ENCODE peak calls at places on chromosomes 1 and 21, in six cellular contexts. B is hepatocyte, C is AG08396, D is substantia nigra, P is HS-27A, V is NCI-H1092. T is an unnamed sample.
A peak's percentile ranks its signal among the peaks of the same experiment; 100 is the strongest.

GRCh38 chr1:27522860-27523665 is 33.1 kb upstream of the WASF2 start:
- DNase-seq in B (peak; percentile 68), C (no peak), D (peak; percentile 17), P (no peak), V (peak; percentile 60), T (peak; percentile 77)

GRCh38 chr1:167360120-167360519 is 139.4 kb downstream of the POU2F1 start:
- DNase-seq in B (no peak), C (no peak), D (no peak), P (no peak), V (no peak), T (no peak)

GRCh38 chr1:15571266-15571665 is 13.6 kb downstream of the AGMAT start:
- DNase-seq in B (no peak), C (no peak), D (no peak), P (no peak), V (no peak), T (no peak)

GRCh38 chr21:35096959-35097358 is 47.9 kb upstream of the RUNX1 start:
- DNase-seq in B (no peak), C (no peak), D (no peak), P (no peak), V (no peak), T (no peak)

GRCh38 chr1:65467536-65467935 is 47.1 kb downstream of the LEPR start:
- DNase-seq in B (peak; percentile 83), C (no peak), D (no peak), P (peak; percentile 42), V (no peak), T (no peak)

GRCh38 chr1:26358411-26359384 is 4.8 kb upstream of the CRYBG2 start:
- DNase-seq in B (peak; percentile 88), C (no peak), D (no peak), P (no peak), V (no peak), T (no peak)

GRCh38 chr1:30081379-30082102 is 641.8 kb downstream of the MATN1 start:
- DNase-seq in B (no peak), C (no peak), D (no peak), P (no peak), V (no peak), T (peak; percentile 16)

GRCh38 chr1:115230281-115230680 is 107.8 kb downstream of the NGF start:
- DNase-seq in B (no peak), C (no peak), D (no peak), P (no peak), V (no peak), T (no peak)

GRCh38 chr1:157966034-157966671 is 27.3 kb upstream of the KIRREL1 start:
- DNase-seq in B (peak; percentile 86), C (peak; percentile 48), D (no peak), P (no peak), V (no peak), T (no peak)

GRCh38 chr1:111778066-111778465 is 22.4 kb downstream of the DDX20 start:
- DNase-seq in B (no peak), C (no peak), D (no peak), P (no peak), V (no peak), T (no peak)

GRCh38 chr21:25426580-25426979 is 180.7 kb downstream of the MRPL39 start:
- DNase-seq in B (no peak), C (no peak), D (no peak), P (no peak), V (no peak), T (no peak)

GRCh38 chr1:20125091-20125490 is 5.8 kb upstream of the PLA2G2D start:
- DNase-seq in B (no peak), C (no peak), D (no peak), P (no peak), V (no peak), T (no peak)

GRCh38 chr21:44934797-44935532 is 4.9 kb upstream of the SLX9 start:
- DNase-seq in B (no peak), C (no peak), D (no peak), P (no peak), V (no peak), T (no peak)

GRCh38 chr1:204128464-204128963 is 23.3 kb downstream of the ETNK2 start:
- DNase-seq in B (no peak), C (no peak), D (no peak), P (no peak), V (no peak), T (no peak)

GRCh38 chr1:117613969-117614865 is 8.4 kb downstream of the TENT5C start:
- DNase-seq in B (no peak), C (no peak), D (no peak), P (no peak), V (no peak), T (no peak)

GRCh38 chr1:229624906-229625871 is 733 bp downstream of the TAF5L start:
- DNase-seq in B (peak; percentile 86), C (peak; percentile 88), D (no peak), P (no peak), V (peak; percentile 35), T (peak; percentile 28)

GRCh38 chr1:81922955-81923354 is 122.2 kb downstream of the ADGRL2 start:
- DNase-seq in B (no peak), C (no peak), D (no peak), P (no peak), V (no peak), T (no peak)

GRCh38 chr1:2427976-2428375 is 15.6 kb upstream of the PEX10 start:
- DNase-seq in B (no peak), C (no peak), D (no peak), P (no peak), V (no peak), T (no peak)

GRCh38 chr1:199226163-199226562 is 587.3 kb downstream of the PTPRC start:
- DNase-seq in B (no peak), C (no peak), D (no peak), P (no peak), V (no peak), T (no peak)

GRCh38 chr21:45508607-45509565 is 33.4 kb downstream of the SLC19A1 start:
- DNase-seq in B (no peak), C (no peak), D (no peak), P (no peak), V (no peak), T (no peak)

GRCh38 chr1:213987876-213988638 is at the start of gene PROX1:
- DNase-seq in B (peak; percentile 91), C (peak; percentile 95), D (peak; percentile 78), P (no peak), V (peak; percentile 80), T (peak; percentile 92)

GRCh38 chr1:102897537-102897936 is 210.8 kb downstream of the COL11A1 start:
- DNase-seq in B (peak; percentile 40), C (peak; percentile 8), D (no peak), P (peak; percentile 52), V (no peak), T (no peak)

GRCh38 chr1:211697356-211697755 is 21.9 kb upstream of the NEK2 start:
- DNase-seq in B (no peak), C (no peak), D (no peak), P (no peak), V (peak; percentile 74), T (no peak)

GRCh38 chr1:231808990-231809389 is 182.4 kb downstream of the DISC1 start:
- DNase-seq in B (no peak), C (peak; percentile 30), D (no peak), P (peak; percentile 72), V (no peak), T (no peak)

GRCh38 chr1:40049745-40050144 is 9.2 kb downstream of the CAP1 start:
- DNase-seq in B (no peak), C (no peak), D (no peak), P (no peak), V (no peak), T (no peak)

GRCh38 chr1:214314178-214314843 is 33.4 kb downstream of the SMYD2 start:
- DNase-seq in B (no peak), C (no peak), D (no peak), P (no peak), V (no peak), T (peak; percentile 59)

GRCh38 chr1:156503672-156504055 is 3.1 kb upstream of the MEF2D start:
- DNase-seq in B (no peak), C (no peak), D (no peak), P (no peak), V (no peak), T (no peak)

GRCh38 chr1:208238710-208239517 is 5.3 kb downstream of the PLXNA2 start:
- DNase-seq in B (peak; percentile 72), C (peak; percentile 70), D (peak; percentile 8), P (no peak), V (no peak), T (peak; percentile 21)

GRCh38 chr1:100734716-100735115 is 15.2 kb downstream of the VCAM1 start:
- DNase-seq in B (no peak), C (peak; percentile 14), D (no peak), P (peak; percentile 17), V (no peak), T (no peak)

T was measured in NCI-H2227 treated with DMSO at 0.1 percent for 48 hours.